ENCODE peak calls at places on chromosomes 11 and 22, in six cellular contexts. J, R, V, M, T and U are unnamed samples.
A peak's percentile ranks its signal among the peaks of the same experiment; 100 is the strongest.

GRCh38 chr22:17562906-17563870 is at the start of gene SLC25A18:
- DNase-seq in R (no peak), T (peak; percentile 80), V (peak; percentile 43), J (no peak), M (peak; percentile 29), U (no peak)

GRCh38 chr22:44963832-44964721 is 45.7 kb downstream of the PHF21B start:
- DNase-seq in V (peak; percentile 42), J (no peak), R (no peak), M (no peak), T (no peak), U (no peak)

GRCh38 chr11:19597876-19598275 is 114.8 kb upstream of the NAV2 start:
- DNase-seq in J (no peak), V (no peak), M (no peak), R (no peak), T (no peak), U (no peak)

GRCh38 chr11:116328410-116328809 is 444.4 kb downstream of the BUD13 start:
- DNase-seq in J (no peak), V (no peak), R (no peak), M (no peak), T (no peak), U (no peak)

GRCh38 chr11:22733433-22733832 is 67.0 kb downstream of the GAS2 start:
- DNase-seq in V (no peak), J (no peak), R (no peak), T (no peak), M (no peak), U (no peak)

GRCh38 chr11:3163241-3163981 is 1.7 kb downstream of the OSBPL5 start:
- DNase-seq in R (no peak), T (no peak), V (no peak), J (no peak), M (no peak), U (no peak)

GRCh38 chr11:117809236-117810055 is 12.4 kb upstream of the DSCAML1 start:
- DNase-seq in V (peak; percentile 87), M (peak; percentile 40), T (peak; percentile 86), R (peak; percentile 89), J (no peak), U (no peak)

GRCh38 chr11:68997124-68997994 is 15.7 kb downstream of the MRGPRF start:
- DNase-seq in T (no peak), V (no peak), J (no peak), R (peak; percentile 30), M (no peak), U (no peak)

GRCh38 chr22:45647532-45648225 is 24.0 kb upstream of the ATXN10 start:
- DNase-seq in V (no peak), M (no peak), T (no peak), R (no peak), J (no peak), U (no peak)

GRCh38 chr22:29394931-29395581 is 6.7 kb upstream of the AP1B1 start:
- DNase-seq in T (peak; percentile 75), R (peak; percentile 66), M (peak; percentile 70), V (peak; percentile 89), J (peak; percentile 46), U (no peak)

GRCh38 chr11:61955031-61955415 is 4.9 kb downstream of the BEST1 start:
- DNase-seq in M (peak; percentile 89), V (peak; percentile 74), R (peak; percentile 67), T (peak; percentile 84), J (no peak), U (no peak)

GRCh38 chr11:61899146-61899841 is 7.9 kb upstream of the FADS3 start:
- DNase-seq in M (peak; percentile 58), T (peak; percentile 93), R (peak; percentile 89), J (peak; percentile 90), V (peak; percentile 86), U (no peak)

GRCh38 chr11:130637566-130637965 is 189.1 kb downstream of the ADAMTS15 start:
- DNase-seq in R (no peak), V (no peak), J (no peak), M (no peak), T (no peak), U (no peak)

GRCh38 chr11:20000393-20001134 is 159.7 kb downstream of the DBX1 start:
- DNase-seq in T (no peak), V (peak; percentile 91), R (peak; percentile 50), M (no peak), J (no peak), U (no peak)

GRCh38 chr22:23519442-23520177 is 60.5 kb downstream of the IGLL1 start:
- DNase-seq in V (no peak), T (peak; percentile 54), M (no peak), R (no peak), J (no peak), U (no peak)

GRCh38 chr11:8033312-8033715 is 46.2 kb downstream of the EIF3F start:
- DNase-seq in V (peak; percentile 86), J (peak; percentile 28), R (peak; percentile 60), M (peak; percentile 78), T (peak; percentile 84), U (no peak)

GRCh38 chr11:78384231-78384630 is 33.4 kb downstream of the GAB2 start:
- DNase-seq in J (no peak), R (no peak), M (no peak), V (no peak), T (no peak), U (no peak)

GRCh38 chr22:39776295-39776694 is 117.3 kb downstream of the ENTHD1 start:
- DNase-seq in V (no peak), T (no peak), J (no peak), M (no peak), R (no peak), U (no peak)

GRCh38 chr22:30444632-30445437 is 19.3 kb downstream of the MTFP1 start:
- DNase-seq in T (no peak), M (peak; percentile 44), J (no peak), R (peak; percentile 69), V (peak; percentile 82), U (no peak)

GRCh38 chr11:69912161-69912910 is 93.1 kb upstream of the FGF3 start:
- DNase-seq in M (no peak), J (no peak), R (peak; percentile 43), V (no peak), T (peak; percentile 56), U (no peak)

GRCh38 chr11:7421136-7421535 is 64.2 kb upstream of the OLFML1 start:
- DNase-seq in T (no peak), J (no peak), R (no peak), V (no peak), M (no peak), U (no peak)

GRCh38 chr11:26575946-26576345 is 3.9 kb upstream of the MUC15 start:
- DNase-seq in J (no peak), T (no peak), R (no peak), V (no peak), M (no peak), U (no peak)

GRCh38 chr22:29195118-29195963 is 10.4 kb upstream of the EMID1 start:
- DNase-seq in J (no peak), T (no peak), M (no peak), R (no peak), V (no peak), U (no peak)

GRCh38 chr11:21412652-21413383 is 743.4 kb downstream of the NELL1 start:
- DNase-seq in R (no peak), V (no peak), M (no peak), J (no peak), T (no peak), U (no peak)

GRCh38 chr22:47445716-47446290 is 683.4 kb downstream of the TBC1D22A start:
- DNase-seq in R (no peak), J (no peak), V (no peak), M (no peak), T (no peak), U (no peak)

GRCh38 chr11:113474362-113475159 is 637 bp downstream of the DRD2 start:
- DNase-seq in T (peak; percentile 75), M (peak; percentile 59), J (peak; percentile 24), V (peak; percentile 95), R (peak; percentile 95), U (peak; percentile 19)

GRCh38 chr11:77560605-77561004 is 29.1 kb upstream of the AQP11 start:
- DNase-seq in J (no peak), T (no peak), V (no peak), M (peak; percentile 46), R (peak; percentile 89), U (peak; percentile 9)

DNA sequence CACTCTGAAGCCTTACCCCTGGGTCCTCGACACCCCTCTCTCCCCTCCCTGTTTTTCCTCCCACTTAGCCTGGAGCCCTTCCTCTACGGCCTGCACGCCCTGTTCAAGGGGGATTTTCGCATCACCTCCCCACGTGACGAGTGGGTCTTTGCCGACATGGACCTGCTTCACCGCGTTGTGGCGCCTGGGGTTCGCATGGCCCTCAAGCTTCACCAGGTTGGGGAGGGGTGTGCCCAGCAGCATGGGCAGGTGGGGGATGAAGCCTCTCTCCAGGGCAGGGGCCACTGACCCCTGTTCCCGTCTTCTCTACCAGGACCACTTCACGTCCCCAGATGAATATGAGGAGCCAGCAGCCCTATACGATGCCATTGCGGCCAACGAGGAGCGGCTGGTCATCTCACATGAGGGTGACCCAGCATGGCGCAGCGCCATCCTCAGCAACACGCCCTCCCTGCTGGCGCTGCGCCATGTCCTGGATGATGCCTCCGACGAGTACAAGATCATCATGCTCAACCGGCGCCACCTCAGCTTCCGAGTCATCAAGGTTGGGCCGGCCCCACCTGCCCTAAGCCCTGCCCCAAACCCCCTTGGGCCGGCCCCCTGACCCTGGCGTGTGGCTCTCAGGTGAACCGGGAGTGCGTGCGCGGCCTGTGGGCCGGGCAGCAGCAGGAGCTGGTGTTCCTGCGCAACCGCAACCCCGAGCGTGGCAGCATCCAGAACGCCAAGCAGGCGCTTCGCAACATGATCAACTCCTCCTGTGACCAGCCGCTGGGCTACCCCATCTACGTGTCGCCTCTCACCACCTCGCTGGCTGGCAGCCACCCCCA is 2.8 kb upstream of the SIPA1 start:
- DNase-seq in T (peak; percentile 65), V (no peak), R (no peak), J (no peak), M (no peak), U (no peak)
- H3K4me3 ChIP-seq in T (no peak overlapping the region), V (no peak overlapping the region), R (no peak overlapping the region), J (no peak overlapping the region), M (no peak overlapping the region), U (no peak overlapping the region)

GRCh38 chr11:119481667-119482400 is 58.9 kb upstream of the THY1 start:
- DNase-seq in V (no peak), T (peak; percentile 59), J (no peak), R (peak; percentile 51), M (no peak), U (no peak)
- TF ChIP-seq CTCF in V (no peak), T (no peak), J (no peak), R (no peak), M (no peak), U (no peak)

GRCh38 chr11:118872403-118872821 is 11.3 kb upstream of the CXCR5 start:
- DNase-seq in R (no peak), V (no peak), J (no peak), M (no peak), T (no peak), U (no peak)
- H3K4me3 ChIP-seq in R (no peak overlapping the region), V (no peak overlapping the region), J (no peak overlapping the region), M (no peak overlapping the region), T (no peak overlapping the region), U (no peak overlapping the region)

GRCh38 chr11:59668950-59669610 is at the start of gene PATL1:
- DNase-seq in R (peak; percentile 99), J (peak; percentile 98), M (peak; percentile 98), T (peak; percentile 100), V (peak; percentile 99), U (peak; percentile 81)

GRCh38 chr11:59667812-59668187 is 1.0 kb downstream of the PATL1 start:
- DNase-seq in T (no peak), R (no peak), J (no peak), V (peak; percentile 4), M (no peak), U (no peak)

GRCh38 chr11:59668188-59668949 is 468 bp downstream of the PATL1 start:
- DNase-seq in M (peak; percentile 46), T (peak; percentile 77), J (peak; percentile 39), V (peak; percentile 94), R (peak; percentile 78), U (no peak)

GRCh38 chr11:59666969-59667368 is 1.9 kb downstream of the PATL1 start:
- DNase-seq in V (no peak), M (peak; percentile 57), J (no peak), R (no peak), T (no peak), U (no peak)

GRCh38 chr11:59669611-59670009 is 773 bp upstream of the PATL1 start:
- DNase-seq in J (no peak), V (no peak), R (no peak), T (peak; percentile 67), M (peak; percentile 74), U (peak; percentile 16)
- TF ChIP-seq CTCF in J (no peak), V (no peak), R (no peak), T (no peak), M (no peak), U (no peak)